ENCODE peak calls at places on chromosomes 1 and 21, in six cellular contexts. P, Z, W, J, D and U are unnamed samples.
A peak's percentile ranks its signal among the peaks of the same experiment; 100 is the strongest.

GRCh38 chr21:26948194-26948593 is 18.7 kb downstream of the ADAMTS5 start:
- DNase-seq in P (no peak), Z (no peak), W (no peak), J (no peak), D (no peak), U (no peak)

GRCh38 chr1:145716641-145717061 is 2.6 kb upstream of the CD160 start:
- DNase-seq in P (no peak), Z (no peak), W (no peak), J (no peak), D (no peak), U (no peak)

GRCh38 chr1:78607944-78608343 is 12.3 kb upstream of the IFI44L start:
- DNase-seq in P (no peak), Z (no peak), W (no peak), J (no peak), D (no peak), U (no peak)

GRCh38 chr1:197152662-197153061 is 6.2 kb upstream of the ASPM start:
- DNase-seq in P (no peak), Z (no peak), W (no peak), J (no peak), D (no peak), U (no peak)

GRCh38 chr1:223248787-223249175 is 105.7 kb upstream of the TLR5 start:
- DNase-seq in P (peak; percentile 77), Z (no peak), W (no peak), J (no peak), D (no peak), U (no peak)

GRCh38 chr1:5585256-5585655 is 407.0 kb downstream of the NPHP4 start:
- DNase-seq in P (no peak), Z (no peak), W (no peak), J (no peak), D (no peak), U (no peak)

GRCh38 chr1:172286629-172287076 is 133.8 kb upstream of the C1orf105 start:
- DNase-seq in P (no peak), Z (no peak), W (no peak), J (no peak), D (peak; percentile 98), U (peak; percentile 92)

GRCh38 chr1:5975133-5975880 is 16.9 kb downstream of the NPHP4 start:
- DNase-seq in P (peak; percentile 52), Z (peak; percentile 70), W (no peak), J (peak; percentile 78), D (peak; percentile 40), U (no peak)

GRCh38 chr1:55589656-55590297 is 374.6 kb upstream of the USP24 start:
- DNase-seq in P (no peak), Z (no peak), W (no peak), J (peak; percentile 89), D (peak; percentile 29), U (no peak)

GRCh38 chr1:85289207-85289847 is 12.9 kb upstream of the BCL10 start:
- DNase-seq in P (no peak), Z (no peak), W (no peak), J (no peak), D (peak; percentile 97), U (peak; percentile 76)

GRCh38 chr1:221100196-221100950 is 221.1 kb downstream of the HLX start:
- DNase-seq in P (no peak), Z (no peak), W (no peak), J (no peak), D (peak; percentile 90), U (peak; percentile 89)

GRCh38 chr1:238833919-238834318 is 552.4 kb upstream of the CHRM3 start:
- DNase-seq in P (no peak), Z (no peak), W (no peak), J (no peak), D (no peak), U (no peak)

GRCh38 chr1:6523566-6523965 is 30.7 kb downstream of the NOL9 start:
- DNase-seq in P (no peak), Z (no peak), W (no peak), J (peak; percentile 37), D (peak; percentile 36), U (no peak)

GRCh38 chr1:41545996-41546938 is 61.8 kb upstream of the EDN2 start:
- DNase-seq in P (no peak), Z (no peak), W (no peak), J (peak; percentile 68), D (peak; percentile 13), U (no peak)

GRCh38 chr1:50419192-50419906 is 3.9 kb downstream of the DMRTA2 start:
- DNase-seq in P (no peak), Z (no peak), W (no peak), J (peak; percentile 73), D (no peak), U (no peak)

GRCh38 chr1:185074307-185074706 is 28.9 kb downstream of the RNF2 start:
- DNase-seq in P (no peak), Z (no peak), W (no peak), J (no peak), D (peak; percentile 66), U (no peak)

GRCh38 chr1:13948851-13949490 is 249.0 kb downstream of the PRDM2 start:
- DNase-seq in P (no peak), Z (no peak), W (peak; percentile 16), J (no peak), D (no peak), U (peak; percentile 90)

GRCh38 chr1:44294588-44295007 is 60.5 kb downstream of the ERI3 start:
- DNase-seq in P (no peak), Z (no peak), W (peak; percentile 9), J (peak; percentile 84), D (peak; percentile 83), U (no peak)

GRCh38 chr1:17587693-17588047 is 48.2 kb downstream of the ARHGEF10L start:
- DNase-seq in P (no peak), Z (no peak), W (peak; percentile 24), J (no peak), D (peak; percentile 79), U (no peak)

GRCh38 chr21:36788116-36788515 is 89.2 kb downstream of the SIM2 start:
- DNase-seq in P (no peak), Z (no peak), W (no peak), J (no peak), D (no peak), U (no peak)

GRCh38 chr1:241240084-241240483 is 116.9 kb downstream of the RGS7 start:
- DNase-seq in P (no peak), Z (no peak), W (no peak), J (no peak), D (no peak), U (no peak)

GRCh38 chr1:3604997-3605823 is 6.1 kb downstream of the MEGF6 start:
- DNase-seq in P (no peak), Z (no peak), W (no peak), J (no peak), D (no peak), U (no peak)

GRCh38 chr1:24186031-24186710 is 918 bp downstream of the IFNLR1 start:
- DNase-seq in P (no peak), Z (no peak), W (no peak), J (no peak), D (no peak), U (no peak)

GRCh38 chr1:93717639-93718038 is 36.0 kb upstream of the BCAR3 start:
- DNase-seq in P (no peak), Z (no peak), W (no peak), J (no peak), D (no peak), U (no peak)

GRCh38 chr21:44531606-44532128 is 8.3 kb downstream of the KRTAP10-1 start:
- DNase-seq in P (no peak), Z (no peak), W (no peak), J (peak; percentile 47), D (no peak), U (no peak)

DNA sequence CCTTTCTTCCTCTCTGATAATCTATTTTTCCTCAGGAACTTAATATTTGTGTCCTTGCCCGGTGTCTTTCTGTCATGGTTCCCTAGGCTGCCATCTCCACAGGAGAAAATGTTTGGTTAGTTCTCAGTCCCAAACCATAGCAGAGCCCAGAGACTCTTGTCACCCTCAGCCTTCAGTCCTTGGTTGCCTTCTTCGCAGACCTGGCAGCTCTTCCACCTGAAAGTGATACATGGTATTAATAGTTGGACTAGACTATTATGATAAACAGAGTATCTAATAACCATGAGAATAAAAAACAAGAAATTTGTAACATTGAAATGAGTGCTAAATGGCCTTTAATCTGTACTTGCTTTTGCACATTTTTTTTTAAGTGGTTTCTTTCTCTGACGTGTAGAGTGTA is 26.5 kb downstream of the PTBP2 start:
- DNase-seq in P (no peak), Z (no peak), W (no peak), J (no peak), D (no peak), U (no peak)
- H3K4me3 ChIP-seq in P (no peak overlapping the region), Z (no peak overlapping the region), W (no peak overlapping the region), J (no peak overlapping the region), D (no peak overlapping the region), U (no peak overlapping the region)

DNA sequence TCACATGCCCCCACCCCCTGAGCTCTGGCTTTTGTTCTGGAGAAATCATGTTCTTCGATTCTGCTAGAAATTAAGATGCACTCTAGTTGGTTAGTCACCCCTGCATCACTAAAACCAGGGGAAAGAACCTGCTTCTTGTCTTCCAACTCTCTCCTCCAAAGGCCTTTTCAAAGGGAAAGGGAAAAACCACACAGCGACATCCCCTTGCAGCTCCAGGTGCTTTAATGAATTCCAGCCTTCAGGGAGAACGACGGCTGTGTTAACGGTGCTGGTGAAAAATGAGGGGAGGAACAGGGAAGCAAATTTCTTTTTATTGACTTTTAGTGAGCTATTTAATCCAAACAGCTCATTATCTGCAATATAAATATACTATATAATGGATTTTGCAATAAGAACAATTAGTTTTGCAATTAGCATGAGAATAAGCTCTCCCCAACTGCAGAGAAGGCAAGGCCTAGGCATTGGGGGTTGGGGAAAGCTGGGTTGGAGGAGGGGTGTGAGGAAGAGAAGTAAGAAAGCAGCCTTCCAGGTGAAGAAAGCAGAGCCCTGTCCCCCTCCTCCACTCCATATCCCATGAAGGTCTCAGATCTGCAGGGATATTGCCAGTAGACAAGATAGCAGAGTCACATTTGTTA is 159.0 kb upstream of the ZC3H12A start:
- DNase-seq in P (no peak), Z (no peak), W (no peak), J (no peak), D (no peak), U (no peak)
- H3K4me3 ChIP-seq in P (no peak overlapping the region), Z (no peak overlapping the region), W (no peak overlapping the region), J (no peak overlapping the region), D (no peak overlapping the region), U (no peak overlapping the region)

DNA sequence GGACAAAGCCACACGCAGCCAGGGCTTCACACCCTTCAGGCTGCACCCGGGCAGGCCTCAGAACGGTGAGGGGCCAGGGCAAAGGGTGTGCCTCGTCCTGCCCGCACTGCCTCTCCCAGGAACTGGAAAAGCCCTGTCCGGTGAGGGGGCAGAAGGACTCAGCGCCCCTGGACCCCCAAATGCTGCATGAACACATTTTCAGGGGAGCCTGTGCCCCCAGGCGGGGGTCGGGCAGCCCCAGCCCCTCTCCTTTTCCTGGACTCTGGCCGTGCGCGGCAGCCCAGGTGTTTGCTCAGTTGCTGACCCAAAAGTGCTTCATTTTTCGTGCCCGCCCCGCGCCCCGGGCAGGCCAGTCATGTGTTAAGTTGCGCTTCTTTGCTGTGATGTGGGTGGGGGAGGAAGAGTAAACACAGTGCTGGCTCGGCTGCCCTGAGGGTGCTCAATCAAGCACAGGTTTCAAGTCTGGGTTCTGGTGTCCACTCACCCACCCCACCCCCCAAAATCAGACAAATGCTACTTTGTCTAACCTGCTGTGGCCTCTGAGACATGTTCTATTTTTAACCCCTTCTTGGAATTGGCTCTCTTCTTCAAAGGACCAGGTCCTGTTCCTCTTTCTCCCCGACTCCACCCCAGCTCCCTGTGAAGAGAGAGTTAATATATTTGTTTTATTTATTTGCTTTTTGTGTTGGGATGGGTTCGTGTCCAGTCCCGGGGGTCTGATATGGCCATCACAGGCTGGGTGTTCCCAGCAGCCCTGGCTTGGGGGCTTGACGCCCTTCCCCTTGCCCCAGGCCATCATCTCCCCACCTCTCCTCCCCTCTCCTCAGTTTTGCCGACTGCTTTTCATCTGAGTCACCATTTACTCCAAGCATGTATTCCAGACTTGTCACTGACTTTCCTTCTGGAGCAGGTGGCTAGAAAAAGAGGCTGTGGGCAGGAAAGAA is 8.1 kb downstream of the PSRC1 start:
- DNase-seq in P (no peak), Z (peak; percentile 68), W (no peak), J (peak; percentile 69), D (peak; percentile 79), U (no peak)
- H3K4me3 ChIP-seq in P (no peak overlapping the region), Z (no peak overlapping the region), W (no peak overlapping the region), J (no peak overlapping the region), D (no peak overlapping the region), U (no peak overlapping the region)

GRCh38 chr1:206557636-206558473 is 50.5 kb downstream of the RASSF5 start:
- DNase-seq in P (peak; percentile 54), Z (no peak), W (no peak), J (no peak), D (no peak), U (no peak)
- H3K4me3 ChIP-seq in P (peak overlapping the region; percentile 99), Z (peak overlapping the region; percentile 35), W (peak overlapping the region; percentile 54), J (peak overlapping the region; percentile 8), D (peak overlapping the region; percentile 48), U (peak overlapping the region; percentile 51)